ENCODE peak calls at places on chromosome 7, in six cellular contexts. A is K562, U is H1, D is GM12891, E is GM12878, X is HepG2. W is an unnamed sample.

GRCh38 chr7:127392182-127392565 is 334 bp downstream of the ZNF800 start:
- DNase-seq in A (peak), U (no peak), D (peak), E (no peak), X (no peak), W (peak)

GRCh38 chr7:151010307-151011096 is 13.8 kb downstream of the ATG9B start:
- DNase-seq in A (peak), U (no peak), D (no peak), E (no peak), X (no peak), W (no peak)

GRCh38 chr7:131346885-131347592 is 19.4 kb downstream of the MKLN1 start:
- DNase-seq in A (no peak), U (no peak), D (no peak), E (no peak), X (no peak), W (no peak)

GRCh38 chr7:157412021-157412443 is 75.2 kb downstream of the DNAJB6 start:
- DNase-seq in A (no peak), U (no peak), D (no peak), E (no peak), X (no peak), W (no peak)

GRCh38 chr7:41116817-41117216 is 586.1 kb downstream of the INHBA start:
- DNase-seq in A (no peak), U (no peak), D (no peak), E (no peak), X (no peak), W (no peak)

GRCh38 chr7:98761225-98761624 is 108.6 kb downstream of the TMEM130 start:
- DNase-seq in A (no peak), U (no peak), D (no peak), E (no peak), X (no peak), W (no peak)

GRCh38 chr7:50628469-50629084 is 63.4 kb upstream of the DDC start:
- DNase-seq in A (no peak), U (no peak), D (no peak), E (no peak), X (peak), W (no peak)

GRCh38 chr7:29826530-29826822 is 20.2 kb downstream of the WIPF3 start:
- DNase-seq in A (no peak), U (no peak), D (no peak), E (no peak), X (no peak), W (no peak)

GRCh38 chr7:139696547-139696946 is 81.3 kb downstream of the HIPK2 start:
- DNase-seq in A (no peak), U (no peak), D (no peak), E (no peak), X (no peak), W (no peak)

GRCh38 chr7:112071856-112072255 is 134.3 kb downstream of the DOCK4 start:
- DNase-seq in A (no peak), U (no peak), D (no peak), E (no peak), X (no peak), W (no peak)
- TF ChIP-seq POLR2AphosphoS5 in A (no peak), U (no peak), D (no peak), E (no peak), X (no peak), W (no peak)

GRCh38 chr7:129298268-129298893 is 73.6 kb downstream of the AHCYL2 start:
- DNase-seq in A (peak), U (no peak), D (peak), E (no peak), X (peak), W (peak)
- TF ChIP-seq TAF1 in A (no peak), U (no peak), D (no peak), E (no peak), X (no peak), W (no peak)

GRCh38 chr7:6730343-6730633 is 23.5 kb upstream of the ZNF12 start:
- DNase-seq in A (peak), U (no peak), D (no peak), E (no peak), X (peak), W (no peak)

GRCh38 chr7:6725003-6725402 is 18.3 kb upstream of the ZNF12 start:
- DNase-seq in A (no peak), U (no peak), D (peak), E (peak), X (no peak), W (peak)

DNA sequence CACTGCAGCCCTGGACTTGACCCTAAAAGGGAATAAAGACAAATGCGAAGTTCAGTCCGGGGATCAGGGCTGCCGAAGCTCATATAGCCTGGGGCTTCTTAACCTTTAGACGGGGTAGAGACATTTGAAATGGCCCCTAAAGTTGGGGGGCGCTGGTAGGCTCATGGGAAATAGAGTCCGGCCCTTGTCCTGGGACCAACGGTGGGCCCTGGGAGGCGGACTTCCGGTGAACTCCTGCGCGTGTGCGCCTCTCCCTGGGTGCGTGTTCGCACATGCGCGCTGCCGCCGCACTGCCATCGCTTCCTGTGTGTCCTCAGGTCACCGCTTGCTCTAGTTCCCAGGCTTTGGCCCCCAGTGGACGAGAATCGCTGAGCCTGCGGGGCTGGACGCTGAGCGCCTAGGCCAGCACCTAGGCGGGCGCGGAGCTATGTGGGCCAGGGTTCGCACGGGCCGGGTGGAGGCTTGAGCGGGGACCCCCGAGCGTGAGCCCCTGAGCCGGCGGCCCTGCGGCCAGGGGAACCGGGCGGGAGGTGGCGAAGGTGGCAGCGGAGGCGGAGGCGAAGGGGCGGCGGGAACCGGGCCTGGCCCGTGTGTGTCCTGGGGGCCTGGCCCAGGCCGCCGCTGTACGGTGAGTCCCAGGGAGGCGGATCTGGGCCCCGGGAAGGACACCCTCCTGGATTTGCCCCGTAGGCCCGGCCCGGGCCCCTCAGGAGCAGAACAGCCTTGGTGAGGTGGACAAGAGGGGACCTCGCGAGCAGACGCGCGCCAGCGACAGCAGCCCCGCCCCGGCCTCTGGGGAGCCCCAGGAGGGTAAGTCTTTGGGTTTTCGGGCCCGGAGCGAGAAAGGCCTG is 23.0 kb upstream of the ZNF12 start:
- DNase-seq in A (peak), U (peak), D (peak), E (peak), X (peak), W (peak)
- TF ChIP-seq POLR2A in A (peak), U (no peak), D (peak), E (peak), X (peak), W (peak)

DNA sequence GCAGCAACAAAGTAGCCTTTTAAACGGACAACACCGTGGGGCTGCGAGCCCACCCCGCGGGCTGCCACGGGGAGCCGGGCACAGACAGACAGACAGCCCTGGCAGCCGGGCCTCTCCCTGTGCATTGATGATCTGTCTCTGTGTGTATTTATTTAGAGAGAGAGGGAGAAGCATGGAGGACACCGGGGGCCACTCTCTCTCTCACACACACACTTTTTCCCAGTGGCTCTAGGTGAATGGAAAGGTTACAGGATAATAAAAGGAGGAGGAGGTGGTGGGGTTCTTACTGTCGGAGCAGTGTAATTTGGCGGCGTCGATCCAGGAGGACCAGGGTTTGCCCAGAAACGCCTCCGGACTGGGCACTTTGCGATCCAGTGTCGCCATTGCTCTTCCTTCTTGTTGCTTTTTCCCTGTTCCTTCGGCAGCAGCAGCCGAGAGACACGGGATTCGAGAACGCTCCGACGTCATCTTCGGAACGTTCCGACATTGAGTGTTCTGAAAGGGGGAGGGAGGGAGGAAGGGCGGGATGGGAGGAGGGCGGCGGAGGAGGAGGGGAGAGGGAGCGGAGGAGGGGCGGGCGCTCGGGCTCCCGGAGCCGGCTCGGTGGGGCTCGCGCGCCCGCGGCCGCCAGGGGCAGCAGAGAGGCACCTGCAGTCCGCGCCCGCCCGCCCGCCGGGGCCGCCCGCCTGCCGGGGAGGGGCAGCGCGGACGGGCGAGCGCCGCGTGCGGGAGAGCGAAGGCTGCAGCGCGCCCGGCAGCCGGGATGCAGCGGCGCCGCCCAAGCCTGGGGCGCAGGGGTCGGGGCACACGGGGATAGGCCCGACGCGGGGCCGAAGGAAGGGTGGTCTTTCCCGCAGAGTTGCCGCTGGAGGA is at the start of gene ATXN7L1:
- DNase-seq in A (peak), U (peak), D (peak), E (no peak), X (peak), W (peak)
- TF ChIP-seq POLR2AphosphoS5 in A (peak), U (peak), D (no peak), E (no peak), X (peak), W (no peak)

DNA sequence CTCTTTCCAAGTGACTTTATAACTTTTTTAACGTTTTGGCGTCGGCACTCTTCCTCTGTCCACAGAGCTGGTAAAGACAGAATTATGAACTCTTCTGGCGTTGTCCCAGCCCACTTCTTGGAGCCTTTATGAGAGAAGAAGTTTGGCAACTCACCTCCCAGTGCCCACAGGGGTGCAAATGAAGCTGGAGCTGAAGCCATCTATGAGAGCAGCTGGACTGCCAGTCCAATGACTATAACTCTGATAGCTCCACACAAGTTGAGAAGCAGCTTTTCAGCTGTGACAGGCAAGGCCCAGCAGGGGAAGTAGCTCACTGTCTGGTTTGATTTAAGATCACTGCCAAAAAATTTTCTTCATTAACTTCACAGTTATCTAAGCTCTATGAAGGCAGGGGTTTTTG is 23.5 kb downstream of the FZD1 start:
- DNase-seq in A (no peak), U (no peak), D (no peak), E (no peak), X (no peak), W (no peak)
- TF ChIP-seq TAF1 in A (no peak), U (no peak), D (no peak), E (no peak), X (no peak), W (no peak)

W was measured in GM12892.